ENCODE peak calls at places on chromosomes 2 and 18, in four cellular contexts. One of them, this sample, is unnamed.

GRCh38 chr2:74577448-74577847 is 22.9 kb downstream of the DOK1 start:
- ATAC-seq in T-cell: no peak
- ATAC-seq in GM23338: no peak
- ATAC-seq in stimulated activated naive CD8-positive, alpha-beta T cell treated with anti-CD3 and anti-CD28 coated beads, Interleukin-15, amount 100 ng/mL, for 72 hours: peak; percentile 53
- ATAC-seq in this sample: peak; percentile 67

GRCh38 chr2:207993141-207993763 is 32.1 kb downstream of the PLEKHM3 start:
- ATAC-seq in T-cell: no peak
- ATAC-seq in GM23338: no peak
- ATAC-seq in stimulated activated naive CD8-positive, alpha-beta T cell treated with anti-CD3 and anti-CD28 coated beads, Interleukin-15, amount 100 ng/mL, for 72 hours: no peak
- ATAC-seq in this sample: peak; percentile 69

GRCh38 chr2:215760126-215760525 is 253.2 kb downstream of the MREG start:
- ATAC-seq in stimulated activated naive CD8-positive, alpha-beta T cell treated with anti-CD3 and anti-CD28 coated beads, Interleukin-15, amount 100 ng/mL, for 72 hours: no peak
- ATAC-seq in GM23338: no peak
- ATAC-seq in T-cell: no peak
- ATAC-seq in this sample: no peak

GRCh38 chr2:72001937-72002690 is 145.5 kb downstream of the CYP26B1 start:
- ATAC-seq in GM23338: no peak
- ATAC-seq in stimulated activated naive CD8-positive, alpha-beta T cell treated with anti-CD3 and anti-CD28 coated beads, Interleukin-15, amount 100 ng/mL, for 72 hours: no peak
- ATAC-seq in T-cell: no peak
- ATAC-seq in this sample: no peak

GRCh38 chr18:62288669-62289016 is 36.5 kb upstream of the TNFRSF11A start:
- ATAC-seq in T-cell: no peak
- ATAC-seq in GM23338: no peak
- ATAC-seq in stimulated activated naive CD8-positive, alpha-beta T cell treated with anti-CD3 and anti-CD28 coated beads, Interleukin-15, amount 100 ng/mL, for 72 hours: no peak
- ATAC-seq in this sample: no peak

GRCh38 chr2:96538487-96539214 is 2.1 kb downstream of the ARID5A start:
- ATAC-seq in T-cell: peak; percentile 50
- ATAC-seq in stimulated activated naive CD8-positive, alpha-beta T cell treated with anti-CD3 and anti-CD28 coated beads, Interleukin-15, amount 100 ng/mL, for 72 hours: peak; percentile 59
- ATAC-seq in GM23338: peak; percentile 31
- ATAC-seq in this sample: peak; percentile 65

GRCh38 chr2:233081232-233081730 is 21.1 kb downstream of the INPP5D start:
- ATAC-seq in T-cell: peak; percentile 53
- ATAC-seq in stimulated activated naive CD8-positive, alpha-beta T cell treated with anti-CD3 and anti-CD28 coated beads, Interleukin-15, amount 100 ng/mL, for 72 hours: peak; percentile 86
- ATAC-seq in GM23338: no peak
- ATAC-seq in this sample: peak; percentile 67

GRCh38 chr2:37343537-37344434 is 644 bp upstream of the QPCT start:
- ATAC-seq in T-cell: no peak
- ATAC-seq in stimulated activated naive CD8-positive, alpha-beta T cell treated with anti-CD3 and anti-CD28 coated beads, Interleukin-15, amount 100 ng/mL, for 72 hours: no peak
- ATAC-seq in GM23338: peak; percentile 58
- ATAC-seq in this sample: no peak

GRCh38 chr2:71100195-71100964 is 29.6 kb downstream of the MCEE start:
- ATAC-seq in GM23338: peak; percentile 81
- ATAC-seq in stimulated activated naive CD8-positive, alpha-beta T cell treated with anti-CD3 and anti-CD28 coated beads, Interleukin-15, amount 100 ng/mL, for 72 hours: peak; percentile 63
- ATAC-seq in T-cell: peak; percentile 64
- ATAC-seq in this sample: peak; percentile 64

GRCh38 chr2:75655861-75656260 is 9.3 kb downstream of the MRPL19 start:
- ATAC-seq in T-cell: no peak
- ATAC-seq in stimulated activated naive CD8-positive, alpha-beta T cell treated with anti-CD3 and anti-CD28 coated beads, Interleukin-15, amount 100 ng/mL, for 72 hours: no peak
- ATAC-seq in GM23338: no peak
- ATAC-seq in this sample: peak; percentile 32

This sample was measured in activated T-helper 17 cell treated with anti-CD3 and anti-CD28 coated beads, Interleukin-2, amount 50 U/mL, for 72 hours.